ENCODE peak calls at places on chromosomes 4 and X, in eight cellular contexts. I is HAP-1; M is body of pancreas; X is aorta; L is ovary; J is endodermal cell; H is IMR-90; Q is CD4-positive, alpha-beta memory T cell. S is an unnamed sample.

GRCh38 chr4:66489783-66490452 is 819.6 kb upstream of the EPHA5 start:
- DNase-seq in H (peak; percentile 65), J (no peak), M (no peak), I (no peak), X (no peak), L (no peak), Q (no peak), S (no peak)

GRCh38 chr4:109699553-109700225 is 3.6 kb downstream of the CASP6 start:
- DNase-seq in H (no peak), L (no peak), J (no peak), I (no peak), X (no peak), M (no peak), Q (no peak), S (no peak)

GRCh38 chr4:79445371-79445781 is 37.3 kb upstream of the GK2 start:
- DNase-seq in L (no peak), X (no peak), M (no peak), Q (no peak), H (no peak), I (no peak), J (peak; percentile 52), S (no peak)

GRCh38 chr4:55008166-55009056 is 117.0 kb downstream of the KDR start:
- DNase-seq in J (peak; percentile 73), X (no peak), Q (no peak), H (no peak), L (no peak), M (no peak), I (peak; percentile 35), S (peak; percentile 56)

GRCh38 chr4:140256941-140257340 is 103.0 kb upstream of the MAML3 start:
- DNase-seq in Q (no peak), H (peak; percentile 55), L (no peak), X (no peak), M (no peak), I (no peak), J (no peak), S (no peak)

GRCh38 chr4:161448550-161449180 is 715.1 kb downstream of the FSTL5 start:
- DNase-seq in J (no peak), X (no peak), Q (no peak), H (no peak), I (no peak), L (no peak), M (no peak), S (no peak)

GRCh38 chr4:98546910-98547544 is 111.4 kb downstream of the TSPAN5 start:
- DNase-seq in X (no peak), L (peak; percentile 73), Q (no peak), I (no peak), J (no peak), H (peak; percentile 54), M (no peak), S (no peak)

GRCh38 chrX:18010251-18010650 is 149.2 kb upstream of the RAI2 start:
- DNase-seq in M (no peak), X (no peak), L (no peak), J (no peak), Q (no peak), I (no peak), H (no peak), S (no peak)

GRCh38 chr4:10075953-10076391 is 40.6 kb downstream of the WDR1 start:
- DNase-seq in I (no peak), X (no peak), Q (no peak), M (peak; percentile 7), H (no peak), J (no peak), L (no peak), S (peak; percentile 56)

GRCh38 chrX:17567173-17567572 is 170.1 kb upstream of the SCML1 start:
- DNase-seq in X (no peak), Q (no peak), H (peak; percentile 33), L (no peak), J (no peak), M (no peak), I (no peak), S (no peak)

GRCh38 chr4:82799006-82799881 is 648 bp upstream of the SCD5 start:
- DNase-seq in J (peak; percentile 64), X (no peak), H (no peak), L (no peak), I (no peak), M (no peak), Q (no peak), S (no peak)

GRCh38 chr4:176302283-176303275 is 17.2 kb upstream of the SPCS3 start:
- DNase-seq in H (peak; percentile 90), M (no peak), I (no peak), Q (no peak), X (no peak), L (no peak), J (no peak), S (no peak)

GRCh38 chr4:41510179-41510578 is 27.8 kb upstream of the LIMCH1 start:
- DNase-seq in M (no peak), J (no peak), X (no peak), I (no peak), Q (no peak), L (no peak), H (no peak), S (no peak)

GRCh38 chr4:156547439-156547838 is 424.2 kb downstream of the PDGFC start:
- DNase-seq in J (no peak), X (no peak), L (no peak), H (peak; percentile 97), M (no peak), Q (no peak), I (no peak), S (no peak)

GRCh38 chrX:43141885-43142284 is 363.9 kb upstream of the PPP1R2C start:
- DNase-seq in J (no peak), H (no peak), I (no peak), Q (no peak), L (no peak), X (no peak), M (no peak), S (no peak)

GRCh38 chrX:11555759-11556158 is 110.0 kb downstream of the ARHGAP6 start:
- DNase-seq in H (no peak), J (no peak), I (no peak), M (no peak), X (no peak), Q (no peak), L (no peak), S (no peak)

GRCh38 chr4:128068927-128069326 is 7.8 kb downstream of the LARP1B start:
- DNase-seq in X (no peak), L (no peak), Q (no peak), I (peak; percentile 43), M (no peak), J (peak; percentile 82), H (peak; percentile 24), S (no peak)

GRCh38 chr4:134072137-134072536 is 129.5 kb downstream of the PABPC4L start:
- DNase-seq in J (no peak), L (no peak), Q (no peak), M (no peak), I (no peak), X (no peak), H (no peak), S (no peak)

GRCh38 chrX:861335-861890 is 230.8 kb downstream of the SHOX start:
- DNase-seq in I (no peak), J (peak; percentile 35), M (no peak), H (no peak), X (no peak), Q (no peak), L (no peak), S (no peak)

DNA sequence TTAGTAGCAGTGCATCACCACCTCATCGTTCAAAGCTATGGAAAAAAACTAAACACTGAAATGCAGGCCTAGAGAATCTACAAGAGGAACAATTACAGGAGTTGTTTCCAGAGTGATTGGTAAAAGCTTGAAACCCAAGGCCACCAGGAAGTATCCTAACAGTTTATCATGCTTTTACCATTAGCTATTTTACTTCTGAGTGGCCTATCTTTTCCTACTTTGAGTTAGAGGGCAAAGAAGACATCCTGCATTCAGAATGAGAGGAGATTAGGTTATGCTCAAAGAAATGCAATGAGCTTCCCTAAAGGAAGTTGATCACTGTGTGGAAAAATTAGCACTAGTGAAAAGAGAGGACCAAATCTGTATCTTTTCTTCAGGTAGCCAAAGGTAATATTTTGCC is 69.8 kb upstream of the PRSS48 start:
- DNase-seq in H (no peak), L (no peak), I (no peak), M (no peak), X (no peak), J (no peak), Q (no peak), S (no peak)
- H3K4me1 ChIP-seq in H (peaks cover 12% of the 10 kb centered on the region), L (peaks cover 20% of the 10 kb centered on the region), I (peaks cover 6% of the 10 kb centered on the region), M (peaks cover 32% of the 10 kb centered on the region), X (peaks cover 2% of the 10 kb centered on the region), J (peaks cover 3% of the 10 kb centered on the region), Q (no peaks in the 10 kb centered on the region), S (peaks cover 8% of the 10 kb centered on the region)

GRCh38 chr4:26356067-26356466 is 35.3 kb downstream of the RBPJ start:
- DNase-seq in X (no peak), J (no peak), I (no peak), M (no peak), L (no peak), H (peak; percentile 40), Q (no peak), S (no peak)
- H3K4me1 ChIP-seq in X (no peaks in the 10 kb centered on the region), J (no peaks in the 10 kb centered on the region), I (peaks cover 6% of the 10 kb centered on the region), M (peaks cover 17% of the 10 kb centered on the region), L (peaks cover 6% of the 10 kb centered on the region), H (peaks cover 11% of the 10 kb centered on the region), Q (peaks cover 59% of the 10 kb centered on the region), S (no peaks in the 10 kb centered on the region)

GRCh38 chr4:158787718-158788441 is 19.1 kb downstream of the FNIP2 start:
- DNase-seq in M (no peak), H (no peak), L (no peak), Q (no peak), I (no peak), X (no peak), J (no peak), S (no peak)

GRCh38 chr4:158783775-158784174 is 14.9 kb downstream of the FNIP2 start:
- DNase-seq in X (no peak), Q (no peak), J (no peak), I (no peak), L (no peak), M (no peak), H (peak; percentile 76), S (no peak)

GRCh38 chr4:158782539-158783360 is 13.9 kb downstream of the FNIP2 start:
- DNase-seq in I (no peak), X (no peak), H (peak; percentile 61), J (no peak), M (no peak), L (no peak), Q (no peak), S (no peak)

GRCh38 chr4:158788608-158789007 is 19.8 kb downstream of the FNIP2 start:
- DNase-seq in H (no peak), Q (no peak), L (no peak), I (no peak), J (no peak), M (no peak), X (no peak), S (no peak)

DNA sequence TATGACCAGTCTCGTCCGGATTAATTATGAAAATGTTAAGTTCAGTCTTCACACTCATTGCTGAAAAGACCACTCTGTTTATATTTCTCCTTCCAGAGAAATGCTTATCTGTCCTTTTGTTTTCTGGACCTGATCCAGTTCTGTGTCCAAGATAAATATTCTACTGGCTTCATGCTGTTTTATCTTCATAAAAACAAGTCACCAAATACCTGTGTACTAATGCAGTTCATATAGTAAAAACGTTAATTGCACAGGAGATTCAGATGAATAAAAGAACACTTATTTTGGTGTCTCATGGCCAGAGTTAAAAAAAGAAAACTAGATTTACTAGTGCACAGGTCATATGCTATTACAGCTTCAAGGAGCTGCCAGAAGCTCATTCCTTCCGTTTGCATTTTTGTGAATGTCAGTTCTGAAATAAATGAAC is 17.3 kb downstream of the FNIP2 start:
- DNase-seq in I (no peak), X (no peak), M (no peak), L (no peak), H (peak; percentile 28), Q (no peak), J (no peak), S (no peak)
- H3K4me1 ChIP-seq in I (peaks cover 19% of the 10 kb centered on the region), X (peaks cover 12% of the 10 kb centered on the region), M (peaks cover 65% of the 10 kb centered on the region), L (peaks cover 4% of the 10 kb centered on the region), H (peaks cover 16% of the 10 kb centered on the region), Q (peaks cover 5% of the 10 kb centered on the region), J (peaks cover 12% of the 10 kb centered on the region), S (no peaks in the 10 kb centered on the region)

GRCh38 chr4:22668301-22668700 is 24.4 kb upstream of the GBA3 start:
- DNase-seq in M (no peak), H (peak; percentile 22), L (no peak), X (no peak), J (no peak), Q (no peak), I (no peak), S (no peak)
- H3K4me1 ChIP-seq in M (no peaks in the 10 kb centered on the region), H (no peaks in the 10 kb centered on the region), L (peaks cover 3% of the 10 kb centered on the region), X (no peaks in the 10 kb centered on the region), J (no peaks in the 10 kb centered on the region), Q (no peaks in the 10 kb centered on the region), I (no peaks in the 10 kb centered on the region), S (peaks cover 8% of the 10 kb centered on the region)